ENCODE peak calls at places on chromosomes 12 and 14, in eight cellular contexts. E is putamen; Q is T-helper 1 cell; Z is midbrain; G is C1 segment of cervical spinal cord; M is effector memory CD4-positive, alpha-beta T cell; K is nucleus accumbens; U is SK-N-DZ. X is an unnamed sample.

GRCh38 chr14:24921903-24922302 is 128.0 kb downstream of the STXBP6 start:
- DNase-seq in E (no peak), Q (no peak), Z (no peak), G (no peak), M (no peak), K (no peak), U (no peak), X (no peak)

GRCh38 chr14:71060274-71060673 is 153.0 kb downstream of the PCNX1 start:
- DNase-seq in E (no peak), Q (no peak), Z (no peak), G (no peak), M (no peak), K (no peak), U (no peak), X (no peak)

GRCh38 chr14:104319489-104320241 is 181.3 kb downstream of the KIF26A start:
- DNase-seq in E (no peak), Q (no peak), Z (no peak), G (no peak), M (no peak), K (no peak), U (no peak), X (no peak)

GRCh38 chr12:95177201-95177768 is 40.0 kb downstream of the FGD6 start:
- DNase-seq in E (no peak), Q (no peak), Z (no peak), G (no peak), M (no peak), K (no peak), U (no peak), X (no peak)

GRCh38 chr12:95418142-95418541 is 55.8 kb upstream of the METAP2 start:
- DNase-seq in E (no peak), Q (no peak), Z (no peak), G (no peak), M (no peak), K (no peak), U (no peak), X (no peak)

GRCh38 chr12:85805654-85806053 is 30.6 kb downstream of the RASSF9 start:
- DNase-seq in E (no peak), Q (no peak), Z (no peak), G (no peak), M (no peak), K (no peak), U (no peak), X (no peak)

GRCh38 chr14:20631023-20631820 is 10.3 kb downstream of the OR6S1 start:
- DNase-seq in E (no peak), Q (peak; percentile 49), Z (peak; percentile 47), G (no peak), M (peak; percentile 40), K (no peak), U (no peak), X (peak; percentile 62)

GRCh38 chr12:56348776-56349175 is 10.1 kb downstream of the IL23A start:
- DNase-seq in E (no peak), Q (no peak), Z (no peak), G (no peak), M (no peak), K (no peak), U (no peak), X (no peak)

GRCh38 chr14:75023108-75023507 is 20.4 kb downstream of the EIF2B2 start:
- DNase-seq in E (no peak), Q (no peak), Z (no peak), G (no peak), M (no peak), K (no peak), U (no peak), X (no peak)

X was measured in NCI-H1105 treated with DMSO at 0.1 percent for 48 hours.